ENCODE peak calls at places on chromosomes 12 and 14, in seven cellular contexts. A is left lung, V is endothelial cell of umbilical vein, X is fibroblast of mammary gland, C is body of pancreas, P is coronary artery, T is uterus. K is an unnamed sample.

GRCh38 chr14:87066221-87066817 is 926.7 kb downstream of the GALC start:
- DNase-seq in A (no peak), V (no peak), X (peak), C (no peak), P (no peak), T (no peak), K (no peak)

GRCh38 chr12:116244001-116244400 is 33.5 kb downstream of the MED13L start:
- DNase-seq in A (no peak), V (peak), X (peak), C (no peak), P (no peak), T (no peak), K (no peak)

GRCh38 chr12:60201891-60202290 is 606.1 kb downstream of the SLC16A7 start:
- DNase-seq in A (no peak), V (no peak), X (peak), C (no peak), P (no peak), T (no peak), K (no peak)

GRCh38 chr12:52319097-52319496 is 2.1 kb downstream of the KRT83 start:
- DNase-seq in A (no peak), V (no peak), X (no peak), C (no peak), P (peak), T (no peak), K (no peak)

GRCh38 chr12:79900199-79900598 is 34.7 kb downstream of the PPP1R12A start:
- DNase-seq in A (no peak), V (no peak), X (no peak), C (no peak), P (no peak), T (no peak), K (no peak)

GRCh38 chr12:81942588-81942987 is 183.4 kb upstream of the PPFIA2 start:
- DNase-seq in A (no peak), V (no peak), X (no peak), C (no peak), P (no peak), T (no peak), K (no peak)

GRCh38 chr14:22978487-22978837 is 3.9 kb downstream of the AJUBA start:
- DNase-seq in A (no peak), V (no peak), X (peak), C (no peak), P (no peak), T (no peak), K (no peak)

GRCh38 chr14:73759183-73759713 is 45.1 kb upstream of the PNMA1 start:
- DNase-seq in A (peak), V (peak), X (peak), C (peak), P (no peak), T (peak), K (peak)

GRCh38 chr14:49505026-49505766 is 81.0 kb downstream of the RPS29 start:
- DNase-seq in A (no peak), V (no peak), X (no peak), C (no peak), P (no peak), T (no peak), K (no peak)

GRCh38 chr14:83316356-83316755 is 1782.7 kb upstream of the SEL1L start:
- DNase-seq in A (no peak), V (no peak), X (no peak), C (no peak), P (no peak), T (no peak), K (no peak)

GRCh38 chr12:78060186-78060585 is 229.5 kb downstream of the NAV3 start:
- DNase-seq in A (no peak), V (no peak), X (peak), C (no peak), P (no peak), T (no peak), K (no peak)

GRCh38 chr12:10982244-10982643 is 4.5 kb downstream of the TAS2R50 start:
- DNase-seq in A (no peak), V (no peak), X (no peak), C (no peak), P (no peak), T (no peak), K (no peak)

GRCh38 chr14:68216957-68217356 is 397.4 kb downstream of the RAD51B start:
- DNase-seq in A (no peak), V (no peak), X (no peak), C (no peak), P (no peak), T (no peak), K (no peak)

GRCh38 chr12:84701966-84702365 is 210.6 kb downstream of the SLC6A15 start:
- DNase-seq in A (no peak), V (peak), X (peak), C (no peak), P (no peak), T (no peak), K (no peak)

GRCh38 chr14:73943083-73943482 is 6.8 kb downstream of the FAM161B start:
- DNase-seq in A (no peak), V (no peak), X (peak), C (no peak), P (no peak), T (peak), K (no peak)

GRCh38 chr12:116459921-116460666 is 99.1 kb upstream of the MAP1LC3B2 start:
- DNase-seq in A (no peak), V (no peak), X (peak), C (no peak), P (no peak), T (no peak), K (no peak)

GRCh38 chr12:108442077-108442476 is 73.0 kb upstream of the FICD start:
- DNase-seq in A (no peak), V (no peak), X (no peak), C (no peak), P (no peak), T (no peak), K (no peak)

GRCh38 chr14:77305696-77306095 is 15.0 kb downstream of the POMT2 start:
- DNase-seq in A (no peak), V (no peak), X (no peak), C (no peak), P (no peak), T (no peak), K (no peak)

GRCh38 chr12:111386891-111387290 is 18.0 kb upstream of the PHETA1 start:
- DNase-seq in A (no peak), V (peak), X (no peak), C (no peak), P (no peak), T (no peak), K (no peak)

GRCh38 chr12:44507471-44507870 is 368.6 kb downstream of the NELL2 start:
- DNase-seq in A (no peak), V (no peak), X (no peak), C (no peak), P (no peak), T (no peak), K (no peak)

GRCh38 chr12:50569876-50570275 is 65.1 kb downstream of the DIP2B start:
- DNase-seq in A (no peak), V (no peak), X (peak), C (no peak), P (no peak), T (no peak), K (no peak)

GRCh38 chr12:115661103-115661502 is 616.4 kb downstream of the MED13L start:
- DNase-seq in A (no peak), V (no peak), X (peak), C (no peak), P (no peak), T (peak), K (peak)

GRCh38 chr12:132305991-132306884 is 23.2 kb downstream of the GALNT9 start:
- DNase-seq in A (peak), V (no peak), X (no peak), C (no peak), P (no peak), T (no peak), K (no peak)

GRCh38 chr12:23055004-23055403 is 430.0 kb downstream of the ETNK1 start:
- DNase-seq in A (no peak), V (peak), X (peak), C (no peak), P (no peak), T (no peak), K (no peak)

GRCh38 chr12:3046441-3047200 is 30.6 kb upstream of the TSPAN9 start:
- DNase-seq in A (no peak), V (no peak), X (peak), C (no peak), P (no peak), T (no peak), K (peak)

GRCh38 chr12:45598761-45599160 is 130.7 kb upstream of the ARID2 start:
- DNase-seq in A (no peak), V (no peak), X (no peak), C (no peak), P (no peak), T (no peak), K (no peak)

GRCh38 chr12:132614861-132615578 is 3.6 kb upstream of the P2RX2 start:
- DNase-seq in A (peak), V (peak), X (peak), C (peak), P (peak), T (peak), K (peak)

GRCh38 chr14:69650948-69651369 is 39.6 kb downstream of the SUSD6 start:
- DNase-seq in A (no peak), V (peak), X (no peak), C (no peak), P (no peak), T (no peak), K (no peak)

GRCh38 chr12:80045594-80045993 is 53.7 kb upstream of the OTOGL start:
- DNase-seq in A (no peak), V (no peak), X (peak), C (no peak), P (no peak), T (no peak), K (no peak)

GRCh38 chr12:114288071-114288470 is 117.9 kb downstream of the TBX5 start:
- DNase-seq in A (no peak), V (no peak), X (peak), C (no peak), P (no peak), T (no peak), K (no peak)

GRCh38 chr12:79706676-79707075 is 15.9 kb upstream of the PAWR start:
- DNase-seq in A (no peak), V (no peak), X (no peak), C (no peak), P (no peak), T (no peak), K (no peak)

GRCh38 chr12:64142382-64142781 is 79.7 kb downstream of the KICS2 start:
- DNase-seq in A (no peak), V (no peak), X (no peak), C (no peak), P (no peak), T (no peak), K (no peak)

GRCh38 chr12:116515674-116516073 is 43.5 kb upstream of the MAP1LC3B2 start:
- DNase-seq in A (no peak), V (no peak), X (no peak), C (no peak), P (no peak), T (no peak), K (no peak)

GRCh38 chr14:74620497-74620921 is 8.5 kb upstream of the LTBP2 start:
- DNase-seq in A (no peak), V (peak), X (peak), C (no peak), P (no peak), T (no peak), K (no peak)

GRCh38 chr12:106120578-106121105 is 18.1 kb downstream of the NUAK1 start:
- DNase-seq in A (no peak), V (no peak), X (no peak), C (peak), P (no peak), T (peak), K (peak)

GRCh38 chr12:122813310-122813713 is 21.9 kb upstream of the HIP1R start:
- DNase-seq in A (no peak), V (no peak), X (no peak), C (no peak), P (no peak), T (no peak), K (no peak)

GRCh38 chr12:112061127-112061526 is 47.5 kb downstream of the NAA25 start:
- DNase-seq in A (no peak), V (no peak), X (no peak), C (no peak), P (no peak), T (no peak), K (no peak)

GRCh38 chr12:121796855-121797751 is 3.6 kb upstream of the RHOF start:
- DNase-seq in A (peak), V (peak), X (peak), C (peak), P (peak), T (peak), K (peak)

GRCh38 chr12:54051916-54052744 is 1.5 kb upstream of the HOXC4 start:
- DNase-seq in A (no peak), V (no peak), X (peak), C (no peak), P (no peak), T (no peak), K (no peak)

GRCh38 chr14:91252901-91253794 is 8.6 kb upstream of the GPR68 start:
- DNase-seq in A (peak), V (no peak), X (no peak), C (no peak), P (no peak), T (no peak), K (no peak)
- TF ChIP-seq CTCF in A (no peak), V (peak), X (no peak), C (no peak), P (no peak), T (no peak), K (no peak)

GRCh38 chr12:104478396-104479140 is 21.8 kb downstream of the CHST11 start:
- DNase-seq in A (no peak), V (peak), X (no peak), C (no peak), P (no peak), T (no peak), K (no peak)
- H3K4me3 ChIP-seq in A (no peak), V (no peak), X (no peak), C (no peak), P (no peak), T (no peak), K (peak)

GRCh38 chr12:92025462-92026207 is 120.0 kb downstream of the BTG1 start:
- DNase-seq in A (no peak), V (no peak), X (no peak), C (no peak), P (no peak), T (no peak), K (no peak)
- TF ChIP-seq CTCF in A (no peak), V (no peak), X (no peak), C (no peak), P (no peak), T (no peak), K (no peak)

GRCh38 chr14:19947413-19948090 is 16.8 kb downstream of the OR4K1 start:
- DNase-seq in A (no peak), V (no peak), X (no peak), C (no peak), P (no peak), T (no peak), K (no peak)
- H3K4me3 ChIP-seq in A (no peak), V (no peak), X (no peak), C (no peak), P (no peak), T (no peak), K (no peak)

K was measured in heart right ventricle.